ENCODE peak calls at places on chromosome 4, in ten cellular contexts. M is small intestine; S is fibroblast of lung; I is aorta; R is CD4-positive, CD25-positive, alpha-beta regulatory T cell; W is effector memory CD4-positive, alpha-beta T cell; Q is tibial artery; L is heart right ventricle; H is CD8-positive, alpha-beta memory T cell; E is uterus. V is an unnamed sample.

GRCh38 chr4:163748474-163748873 is 254.0 kb downstream of the TMA16 start:
- DNase-seq in M (no peak), S (peak; percentile 5), I (no peak), R (no peak), W (no peak), Q (no peak), L (no peak), H (no peak), E (no peak), V (peak; percentile 47)

GRCh38 chr4:75547647-75548387 is 8.0 kb upstream of the ODAPH start:
- DNase-seq in M (no peak), S (peak; percentile 29), I (peak; percentile 82), R (no peak), W (no peak), Q (peak; percentile 70), L (peak; percentile 35), H (no peak), E (peak; percentile 23), V (peak; percentile 81)

GRCh38 chr4:4321951-4322688 is 32.1 kb downstream of the ZBTB49 start:
- DNase-seq in M (no peak), S (no peak), I (peak; percentile 32), R (no peak), W (no peak), Q (peak; percentile 38), L (no peak), H (no peak), E (no peak), V (no peak)

GRCh38 chr4:59608466-59608865 is 1591.7 kb upstream of the ADGRL3 start:
- DNase-seq in M (no peak), S (peak; percentile 64), I (no peak), R (no peak), W (no peak), Q (no peak), L (no peak), H (no peak), E (no peak), V (no peak)

GRCh38 chr4:29304595-29304994 is 1415.6 kb upstream of the PCDH7 start:
- DNase-seq in M (no peak), S (no peak), I (no peak), R (no peak), W (no peak), Q (no peak), L (no peak), H (no peak), E (no peak), V (no peak)

GRCh38 chr4:80361329-80361900 is 25.9 kb downstream of the CFAP299 start:
- DNase-seq in M (peak; percentile 50), S (peak; percentile 14), I (no peak), R (peak; percentile 53), W (no peak), Q (no peak), L (no peak), H (no peak), E (no peak), V (no peak)

GRCh38 chr4:23857353-23857752 is 32.5 kb downstream of the PPARGC1A start:
- DNase-seq in M (peak; percentile 26), S (peak; percentile 27), I (no peak), R (no peak), W (no peak), Q (no peak), L (no peak), H (no peak), E (no peak), V (no peak)

GRCh38 chr4:1194028-1194900 is 21.9 kb upstream of the SPON2 start:
- DNase-seq in M (no peak), S (no peak), I (peak; percentile 94), R (no peak), W (no peak), Q (peak; percentile 87), L (peak; percentile 82), H (no peak), E (peak; percentile 88), V (peak; percentile 80)

DNA sequence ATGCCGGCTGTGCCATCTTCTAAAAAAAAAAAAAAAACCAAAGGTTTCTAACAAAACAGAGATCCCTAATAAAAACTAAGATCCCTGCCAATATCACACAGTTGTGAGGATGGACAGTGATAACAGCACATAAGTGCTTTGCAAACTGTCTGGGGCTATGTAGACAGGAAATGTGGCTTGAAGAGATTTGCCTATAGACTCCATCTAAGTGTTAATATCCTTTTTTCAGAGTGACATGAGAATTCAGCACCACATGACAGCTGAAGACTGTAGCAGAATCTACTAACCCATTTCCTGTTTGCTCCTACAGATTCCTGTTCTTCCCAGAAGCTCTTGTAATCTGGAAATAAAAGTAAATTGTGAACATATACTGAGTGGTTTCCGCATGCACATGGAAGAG is 215.4 kb downstream of the KDR start:
- DNase-seq in M (no peak), S (no peak), I (no peak), R (no peak), W (no peak), Q (no peak), L (no peak), H (no peak), E (no peak), V (no peak)
- H3K4me1 ChIP-seq in M (no peaks in the 10 kb centered on the region), S (no peaks in the 10 kb centered on the region), I (peaks cover 3% of the 10 kb centered on the region), R (no peaks in the 10 kb centered on the region), W (no peaks in the 10 kb centered on the region), Q (peaks cover 24% of the 10 kb centered on the region), L (peaks cover 11% of the 10 kb centered on the region), H (no peaks in the 10 kb centered on the region), E (peaks cover 12% of the 10 kb centered on the region), V (no peaks in the 10 kb centered on the region)

DNA sequence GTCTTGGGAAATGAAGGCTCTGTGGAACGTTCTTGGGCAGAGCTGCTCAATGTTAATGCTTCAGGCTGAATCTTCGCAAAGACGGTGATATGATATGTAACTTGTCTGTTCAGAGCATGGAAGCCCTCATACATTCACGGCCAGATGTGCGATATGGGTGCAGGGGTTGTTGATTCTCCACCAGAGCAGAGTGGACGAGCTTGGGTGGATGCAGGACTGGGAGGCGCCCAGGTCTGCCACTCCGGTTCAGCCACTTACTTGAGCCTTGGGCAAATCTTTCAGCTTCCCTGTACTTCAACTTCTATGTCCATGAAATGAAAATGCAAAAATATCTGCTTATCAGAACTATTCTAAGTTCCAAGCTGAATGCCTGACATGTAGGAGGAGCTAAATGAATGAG is 47.4 kb upstream of the MND1 start:
- DNase-seq in M (no peak), S (no peak), I (no peak), R (no peak), W (no peak), Q (no peak), L (no peak), H (no peak), E (no peak), V (no peak)
- H3K27ac ChIP-seq in M (no peak overlapping the region), S (no peak overlapping the region), I (no peak overlapping the region), R (no peak overlapping the region), W (no peak overlapping the region), Q (no peak overlapping the region), L (no peak overlapping the region), H (no peak overlapping the region), E (peak overlapping the region; percentile 65), V (no peak overlapping the region)

GRCh38 chr4:2395038-2395437 is 23.4 kb downstream of the ZFYVE28 start:
- DNase-seq in M (no peak), S (peak; percentile 61), I (no peak), R (no peak), W (no peak), Q (no peak), L (no peak), H (peak; percentile 41), E (no peak), V (no peak)
- H3K4me1 ChIP-seq in M (peaks cover 7% of the 10 kb centered on the region), S (no peaks in the 10 kb centered on the region), I (no peaks in the 10 kb centered on the region), R (peaks cover 6% of the 10 kb centered on the region), W (peaks cover 11% of the 10 kb centered on the region), Q (peaks cover 9% of the 10 kb centered on the region), L (peaks cover 2% of the 10 kb centered on the region), H (peaks cover 18% of the 10 kb centered on the region), E (no peaks in the 10 kb centered on the region), V (peaks cover 10% of the 10 kb centered on the region)

GRCh38 chr4:99824070-99824599 is 7.5 kb downstream of the DAPP1 start:
- DNase-seq in M (no peak), S (no peak), I (no peak), R (no peak), W (no peak), Q (no peak), L (no peak), H (no peak), E (no peak), V (no peak)

GRCh38 chr4:99828477-99828876 is 11.8 kb downstream of the DAPP1 start:
- DNase-seq in M (no peak), S (no peak), I (no peak), R (no peak), W (no peak), Q (no peak), L (no peak), H (no peak), E (no peak), V (no peak)

GRCh38 chr4:99825272-99825671 is 8.6 kb downstream of the DAPP1 start:
- DNase-seq in M (no peak), S (no peak), I (no peak), R (no peak), W (no peak), Q (no peak), L (no peak), H (no peak), E (no peak), V (no peak)

GRCh38 chr4:99827857-99828256 is 11.2 kb downstream of the DAPP1 start:
- DNase-seq in M (no peak), S (no peak), I (no peak), R (no peak), W (no peak), Q (no peak), L (no peak), H (no peak), E (no peak), V (no peak)

DNA sequence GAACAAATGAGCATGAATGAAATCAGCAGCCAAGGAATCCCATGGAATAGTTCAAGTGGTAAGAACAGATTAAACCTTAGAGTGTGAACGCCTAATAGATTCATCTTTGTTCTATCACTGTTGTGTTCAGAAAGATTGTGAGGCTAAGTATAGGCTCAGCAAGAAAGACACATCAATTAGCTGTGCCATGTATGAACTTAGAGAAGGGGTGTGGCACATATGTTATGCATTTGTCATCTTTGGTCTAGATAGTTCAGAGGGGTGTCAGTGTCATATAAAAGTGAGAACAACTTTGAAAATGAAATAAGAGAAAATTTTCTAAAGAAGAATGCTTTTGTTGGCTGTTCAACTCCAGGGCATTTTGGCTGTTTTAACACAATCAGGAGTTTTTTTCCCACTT is 9.4 kb downstream of the DAPP1 start:
- DNase-seq in M (no peak), S (no peak), I (no peak), R (no peak), W (no peak), Q (no peak), L (no peak), H (no peak), E (no peak), V (no peak)
- H3K27ac ChIP-seq in M (no peak overlapping the region), S (no peak overlapping the region), I (no peak overlapping the region), R (no peak overlapping the region), W (no peak overlapping the region), Q (no peak overlapping the region), L (no peak overlapping the region), H (no peak overlapping the region), E (no peak overlapping the region), V (no peak overlapping the region)

GRCh38 chr4:108345862-108346530 is 177.3 kb upstream of the LEF1 start:
- DNase-seq in M (no peak), S (peak; percentile 94), I (no peak), R (no peak), W (no peak), Q (no peak), L (no peak), H (no peak), E (no peak), V (no peak)

GRCh38 chr4:108337923-108338322 is 169.2 kb upstream of the LEF1 start:
- DNase-seq in M (peak; percentile 74), S (peak; percentile 80), I (no peak), R (no peak), W (no peak), Q (no peak), L (no peak), H (no peak), E (no peak), V (no peak)

GRCh38 chr4:108342325-108342986 is 173.7 kb upstream of the LEF1 start:
- DNase-seq in M (no peak), S (no peak), I (no peak), R (peak; percentile 31), W (no peak), Q (no peak), L (no peak), H (no peak), E (no peak), V (no peak)
- H3K4me1 ChIP-seq in M (no peaks in the 10 kb centered on the region), S (no peaks in the 10 kb centered on the region), I (no peaks in the 10 kb centered on the region), R (peaks cover 4% of the 10 kb centered on the region), W (peaks cover 9% of the 10 kb centered on the region), Q (no peaks in the 10 kb centered on the region), L (no peaks in the 10 kb centered on the region), H (peaks cover 23% of the 10 kb centered on the region), E (no peaks in the 10 kb centered on the region), V (peaks cover 26% of the 10 kb centered on the region)